ENCODE peak calls at places on chromosomes 2 and 18, in four cellular contexts. U is dorsolateral prefrontal cortex, V is cardiac fibroblast, O is foreskin fibroblast. M is an unnamed sample.

GRCh38 chr18:55224086-55224625 is 264.9 kb upstream of the CCDC68 start:
- DNase-seq in U (no peak), V (peak; percentile 63), O (no peak), M (no peak)

GRCh38 chr18:31980863-31981262 is 37.8 kb upstream of the RNF125 start:
- DNase-seq in U (no peak), V (no peak), O (no peak), M (no peak)

GRCh38 chr18:55322176-55322735 is 265.7 kb downstream of the TCF4 start:
- DNase-seq in U (peak; percentile 79), V (peak; percentile 98), O (peak; percentile 94), M (peak; percentile 91)

GRCh38 chr18:37261246-37261927 is 304.2 kb downstream of the CELF4 start:
- DNase-seq in U (no peak), V (no peak), O (no peak), M (no peak)

GRCh38 chr18:23668731-23669130 is 6.0 kb upstream of the ANKRD29 start:
- DNase-seq in U (no peak), V (no peak), O (no peak), M (no peak)

GRCh38 chr18:76064998-76065397 is 430.0 kb downstream of the ZNF516 start:
- DNase-seq in U (no peak), V (no peak), O (no peak), M (no peak)

GRCh38 chr2:241123816-241124536 is 21.9 kb upstream of the MTERF4 start:
- DNase-seq in U (peak; percentile 47), V (no peak), O (no peak), M (no peak)

GRCh38 chr2:239599299-239599698 is 198.5 kb upstream of the HDAC4 start:
- DNase-seq in U (no peak), V (no peak), O (no peak), M (no peak)

GRCh38 chr2:209942936-209943605 is 59.4 kb upstream of the RPE start:
- DNase-seq in U (no peak), V (peak; percentile 5), O (no peak), M (peak; percentile 18)

GRCh38 chr18:12315911-12316310 is 7.9 kb downstream of the TUBB6 start:
- DNase-seq in U (no peak), V (no peak), O (no peak), M (no peak)

GRCh38 chr2:99662761-99663341 is 173.0 kb upstream of the REV1 start:
- DNase-seq in U (peak; percentile 11), V (peak; percentile 56), O (peak; percentile 24), M (peak; percentile 97)

GRCh38 chr2:8412586-8412985 is 269.3 kb upstream of the ID2 start:
- DNase-seq in U (no peak), V (peak; percentile 11), O (peak; percentile 2), M (peak; percentile 28)

GRCh38 chr18:24398515-24398914 is 891 bp upstream of the OSBPL1A start:
- DNase-seq in U (peak; percentile 22), V (no peak), O (peak; percentile 57), M (no peak)

GRCh38 chr2:100208375-100208774 is 66.0 kb upstream of the AFF3 start:
- DNase-seq in U (no peak), V (peak; percentile 33), O (peak; percentile 2), M (no peak)

GRCh38 chr2:198326431-198326830 is 522.0 kb downstream of the PLCL1 start:
- DNase-seq in U (no peak), V (no peak), O (no peak), M (no peak)

GRCh38 chr2:63890678-63891077 is 49.0 kb downstream of the UGP2 start:
- DNase-seq in U (no peak), V (no peak), O (no peak), M (no peak)

GRCh38 chr18:11047817-11048216 is 101.6 kb downstream of the PIEZO2 start:
- DNase-seq in U (no peak), V (no peak), O (no peak), M (no peak)

GRCh38 chr2:161122772-161123530 is 37.3 kb upstream of the TANK start:
- DNase-seq in U (peak; percentile 8), V (peak; percentile 93), O (peak; percentile 89), M (peak; percentile 85)

GRCh38 chr2:98912221-98912851 is 23.7 kb downstream of the CRACDL start:
- DNase-seq in U (peak; percentile 83), V (peak; percentile 86), O (peak; percentile 88), M (peak; percentile 96)

GRCh38 chr2:238081561-238081960 is 18.6 kb upstream of the ESPNL start:
- DNase-seq in U (no peak), V (no peak), O (no peak), M (no peak)

GRCh38 chr18:58336605-58337004 is 292.3 kb downstream of the ALPK2 start:
- DNase-seq in U (no peak), V (no peak), O (no peak), M (no peak)

GRCh38 chr2:223580951-223581350 is 21.2 kb downstream of the SCG2 start:
- DNase-seq in U (no peak), V (peak; percentile 76), O (peak; percentile 75), M (peak; percentile 55)

GRCh38 chr2:128308889-128309288 is 9.8 kb downstream of the HS6ST1 start:
- DNase-seq in U (no peak), V (no peak), O (no peak), M (no peak)

GRCh38 chr18:25931126-25931525 is 159.3 kb downstream of the SS18 start:
- DNase-seq in U (no peak), V (no peak), O (no peak), M (no peak)

GRCh38 chr18:25935356-25935755 is 155.1 kb downstream of the SS18 start:
- DNase-seq in U (no peak), V (no peak), O (no peak), M (no peak)
- H3K4me3 ChIP-seq in U (no peak overlapping the region), V (no peak overlapping the region), O (no peak overlapping the region), M (no peak overlapping the region)

GRCh38 chr2:134861173-134861572 is 22.8 kb downstream of the ACMSD start:
- DNase-seq in U (no peak), V (no peak), O (no peak), M (no peak)

GRCh38 chr2:134862069-134862468 is 23.7 kb downstream of the ACMSD start:
- DNase-seq in U (no peak), V (no peak), O (no peak), M (no peak)

GRCh38 chr2:134855709-134856108 is 17.3 kb downstream of the ACMSD start:
- DNase-seq in U (no peak), V (no peak), O (no peak), M (no peak)

GRCh38 chr2:134862674-134863073 is 24.3 kb downstream of the ACMSD start:
- DNase-seq in U (no peak), V (no peak), O (no peak), M (no peak)

GRCh38 chr2:134858245-134858644 is 19.8 kb downstream of the ACMSD start:
- DNase-seq in U (no peak), V (no peak), O (no peak), M (no peak)
- H3K4me3 ChIP-seq in U (no peak overlapping the region), V (no peak overlapping the region), O (no peak overlapping the region), M (no peak overlapping the region)

GRCh38 chr2:199464614-199465352 is 7.0 kb upstream of the SATB2 start:
- DNase-seq in U (no peak), V (no peak), O (no peak), M (no peak)
- H3K4me3 ChIP-seq in U (peak overlapping the region; percentile 61), V (no peak overlapping the region), O (no peak overlapping the region), M (no peak overlapping the region)

DNA sequence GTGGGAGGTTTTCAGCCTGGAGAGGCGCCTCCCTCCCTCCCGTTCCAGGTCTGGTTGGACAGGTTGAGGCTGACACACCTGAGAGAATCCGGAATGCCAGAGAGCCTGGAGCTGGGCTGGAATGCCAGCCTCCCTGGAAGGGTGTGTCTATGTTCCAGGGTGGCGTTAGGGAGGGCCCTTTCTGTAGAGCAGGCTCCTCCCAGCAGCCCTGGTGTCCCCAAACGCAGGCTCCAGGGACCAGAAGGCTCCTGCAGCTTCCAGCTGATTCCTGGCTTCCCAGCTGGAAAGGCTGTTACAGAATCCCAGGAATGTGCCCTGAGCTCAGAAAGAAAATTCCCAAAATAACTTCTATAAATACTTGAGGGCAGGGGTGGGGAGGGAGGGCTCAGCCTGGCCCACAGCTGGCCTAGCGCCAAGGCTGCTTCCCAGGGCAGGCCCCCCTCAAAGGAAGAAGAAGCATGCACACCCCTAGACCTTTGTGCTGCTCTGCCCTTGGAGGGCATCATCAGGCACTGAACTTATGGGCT is 85.4 kb downstream of the STPG4 start:
- DNase-seq in U (peak; percentile 57), V (no peak), O (peak; percentile 65), M (no peak)
- H3K4me3 ChIP-seq in U (no peak overlapping the region), V (no peak overlapping the region), O (no peak overlapping the region), M (no peak overlapping the region)

GRCh38 chr2:46187112-46187618 is 110.0 kb upstream of the EPAS1 start:
- DNase-seq in U (no peak), V (peak; percentile 70), O (peak; percentile 79), M (no peak)
- H3K4me3 ChIP-seq in U (no peak overlapping the region), V (peak overlapping the region; percentile 3), O (peak overlapping the region; percentile 25), M (no peak overlapping the region)

DNA sequence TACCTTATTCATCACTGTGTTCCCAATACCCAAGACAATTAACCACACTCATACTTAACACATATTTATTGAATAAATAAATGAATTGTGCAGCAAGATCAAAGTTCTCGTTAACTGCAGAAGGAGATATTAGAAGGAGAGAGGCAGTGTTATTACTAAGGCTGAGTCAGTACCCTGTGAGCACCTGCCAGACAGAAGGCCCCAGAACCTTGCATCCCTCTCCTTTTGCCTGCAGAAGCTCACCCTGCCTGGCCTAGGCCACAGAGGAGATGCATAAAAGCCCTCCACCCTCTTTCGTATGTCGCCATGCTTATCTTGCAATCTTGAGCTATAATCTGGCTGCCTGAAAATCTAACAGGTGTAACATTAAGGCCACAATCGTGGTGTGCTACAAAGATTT is 20.5 kb upstream of the RNF149 start:
- DNase-seq in U (no peak), V (no peak), O (no peak), M (no peak)
- H3K4me3 ChIP-seq in U (no peak overlapping the region), V (no peak overlapping the region), O (no peak overlapping the region), M (no peak overlapping the region)

GRCh38 chr18:64127172-64127571 is 21.7 kb downstream of the LINC00305 start:
- DNase-seq in U (no peak), V (no peak), O (no peak), M (no peak)
- H3K4me3 ChIP-seq in U (no peak overlapping the region), V (no peak overlapping the region), O (no peak overlapping the region), M (no peak overlapping the region)

GRCh38 chr2:16390561-16390960 is 275.1 kb downstream of the CYRIA start:
- DNase-seq in U (no peak), V (no peak), O (no peak), M (no peak)
- H3K4me3 ChIP-seq in U (no peak overlapping the region), V (no peak overlapping the region), O (no peak overlapping the region), M (no peak overlapping the region)

GRCh38 chr2:117057021-117057420 is 757.5 kb upstream of the DDX18 start:
- DNase-seq in U (no peak), V (no peak), O (no peak), M (no peak)

GRCh38 chr2:117055499-117056375 is 758.8 kb upstream of the DDX18 start:
- DNase-seq in U (no peak), V (no peak), O (no peak), M (no peak)

GRCh38 chr2:117056376-117056748 is 758.1 kb upstream of the DDX18 start:
- DNase-seq in U (no peak), V (no peak), O (no peak), M (no peak)

DNA sequence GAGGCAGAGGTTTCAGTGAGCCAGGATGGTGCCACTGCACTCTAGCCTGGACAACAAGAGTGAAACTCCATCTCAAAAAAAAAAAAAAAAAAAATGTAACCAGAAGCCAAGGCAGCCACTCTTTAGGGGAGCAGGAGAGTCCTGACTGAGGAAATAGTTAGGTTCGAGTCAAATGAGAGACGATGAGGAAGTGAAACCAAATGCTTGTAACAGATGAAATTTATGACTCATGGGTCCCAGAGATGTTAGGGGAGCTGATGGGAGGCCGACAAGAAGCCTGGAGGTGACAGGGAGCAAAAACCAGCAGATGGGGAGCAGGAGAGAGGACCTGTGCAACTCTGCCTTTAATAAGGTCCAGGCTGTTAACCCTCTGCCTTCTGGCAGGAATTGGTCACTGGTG is 756.1 kb upstream of the DDX18 start:
- DNase-seq in U (no peak), V (no peak), O (no peak), M (no peak)
- H3K4me3 ChIP-seq in U (no peak overlapping the region), V (no peak overlapping the region), O (no peak overlapping the region), M (no peak overlapping the region)

M was measured in skeletal muscle cell.